ENCODE peak calls at places on chromosomes 3 and 15, in eight cellular contexts. H is heart left ventricle; Y is activated T-helper 1 cell treated with anti-CD3 and anti-CD28 coated beads, Interleukin-12 subunit alpha, Interleukin-12 subunit beta, Interleukin-2, Interleukin-4 antibody, amounts not matched to agents 30 ng/mL and 10 ng/mL and 1 ng/mL, durations not matched to agents 14 hours and 24 hours and 36 hours; U is neuronal stem cell; G is stimulated activated CD4-positive, alpha-beta T cell treated with anti-CD3 and anti-CD28 coated beads, Interleukin-15, amount 100 ng/mL, for 1 hour; P is SK-N-MC; I is MV-4-11; Q is amniotic stem cell. V is an unnamed sample.

GRCh38 chr3:119602676-119603075 is 5.0 kb downstream of the PLA1A start:
- DNase-seq in U (no peak), Q (no peak), G (no peak), P (no peak), I (no peak), Y (no peak), H (no peak), V (no peak)

GRCh38 chr3:161161603-161162002 is 56.5 kb upstream of the B3GALNT1 start:
- DNase-seq in G (no peak), I (no peak), U (no peak), H (no peak), Y (no peak), Q (no peak), P (no peak), V (no peak)

GRCh38 chr3:110903771-110904532 is 167.7 kb upstream of the NECTIN3 start:
- DNase-seq in I (no peak), G (no peak), Q (no peak), U (no peak), H (no peak), Y (no peak), P (no peak), V (no peak)

GRCh38 chr3:166663194-166663593 is 716.9 kb downstream of the ZBBX start:
- DNase-seq in Q (no peak), U (no peak), G (no peak), Y (no peak), P (no peak), I (no peak), H (no peak), V (no peak)

GRCh38 chr15:82303956-82304640 is 41.5 kb downstream of the SAXO2 start:
- DNase-seq in U (no peak), H (no peak), I (no peak), Q (no peak), G (no peak), P (no peak), Y (no peak), V (no peak)

GRCh38 chr15:90495067-90495466 is 34.7 kb upstream of the CRTC3 start:
- DNase-seq in H (no peak), P (no peak), G (no peak), U (no peak), I (no peak), Y (no peak), Q (no peak), V (no peak)

GRCh38 chr15:99059010-99059981 is 45.6 kb upstream of the SYNM start:
- DNase-seq in Q (peak; percentile 76), Y (peak; percentile 48), U (peak; percentile 85), H (peak; percentile 86), G (peak; percentile 44), P (no peak), I (no peak), V (no peak)

GRCh38 chr3:170357920-170358854 is 672 bp downstream of the SKIL start:
- DNase-seq in Q (no peak), G (peak; percentile 64), Y (peak; percentile 63), U (peak; percentile 45), H (peak; percentile 87), I (peak; percentile 43), P (no peak), V (no peak)

GRCh38 chr15:50162988-50163718 is 18.8 kb upstream of the SLC27A2 start:
- DNase-seq in P (no peak), G (no peak), Y (no peak), U (no peak), Q (no peak), I (no peak), H (no peak), V (no peak)

GRCh38 chr3:8954938-8955763 is 8.1 kb downstream of the RAD18 start:
- DNase-seq in Y (no peak), U (no peak), P (no peak), I (peak; percentile 75), G (no peak), H (no peak), Q (peak; percentile 74), V (peak; percentile 56)

GRCh38 chr3:57206423-57206822 is 6.6 kb upstream of the HESX1 start:
- DNase-seq in U (no peak), Y (no peak), Q (no peak), P (no peak), G (no peak), H (no peak), I (no peak), V (no peak)

GRCh38 chr3:38138347-38139190 is at the start of gene MYD88:
- DNase-seq in Q (no peak), U (peak; percentile 53), H (peak; percentile 85), P (no peak), Y (peak; percentile 81), I (peak; percentile 59), G (peak; percentile 75), V (no peak)

GRCh38 chr15:43143203-43143941 is 10.0 kb downstream of the TMEM62 start:
- DNase-seq in G (no peak), Q (no peak), H (no peak), P (no peak), I (peak; percentile 34), U (no peak), Y (no peak), V (no peak)

GRCh38 chr3:66075281-66075680 is 36.6 kb upstream of the MAGI1 start:
- DNase-seq in I (no peak), Y (no peak), H (no peak), P (no peak), Q (no peak), U (no peak), G (no peak), V (no peak)

GRCh38 chr3:62805578-62805977 is 69.6 kb downstream of the CADPS start:
- DNase-seq in G (no peak), Y (no peak), U (peak; percentile 27), H (no peak), I (no peak), P (no peak), Q (no peak), V (no peak)

GRCh38 chr3:60000311-60001105 is 950.7 kb upstream of the CFAP20DC start:
- DNase-seq in Y (no peak), I (no peak), Q (no peak), H (no peak), P (no peak), U (no peak), G (no peak), V (no peak)

GRCh38 chr3:53551324-53551723 is 56.9 kb downstream of the CACNA1D start:
- DNase-seq in Q (no peak), I (no peak), U (no peak), Y (no peak), P (no peak), H (no peak), G (no peak), V (no peak)

GRCh38 chr3:128231596-128231995 is 78.3 kb downstream of the EEFSEC start:
- DNase-seq in Y (no peak), G (no peak), P (no peak), I (no peak), H (no peak), U (no peak), Q (no peak), V (no peak)

GRCh38 chr15:99131441-99132023 is 26.7 kb downstream of the SYNM start:
- DNase-seq in U (no peak), P (no peak), Y (no peak), G (no peak), Q (no peak), H (no peak), I (no peak), V (no peak)

GRCh38 chr3:83002869-83003445 is 1241.5 kb upstream of the GBE1 start:
- DNase-seq in H (no peak), Q (no peak), I (no peak), P (no peak), Y (no peak), U (no peak), G (no peak), V (no peak)

GRCh38 chr3:53845103-53845880 is 927 bp downstream of the CHDH start:
- DNase-seq in I (no peak), Q (peak; percentile 30), Y (no peak), H (peak; percentile 37), P (no peak), U (peak; percentile 41), G (no peak), V (no peak)

GRCh38 chr15:34436956-34437442 is 609 bp downstream of the GOLGA8A start:
- DNase-seq in I (peak; percentile 2), H (peak; percentile 28), G (peak; percentile 47), Q (no peak), P (no peak), U (peak; percentile 35), Y (peak; percentile 44), V (no peak)

GRCh38 chr3:147816770-147817169 is 407.6 kb downstream of the ZIC1 start:
- DNase-seq in P (peak; percentile 20), I (no peak), G (no peak), H (peak; percentile 58), Q (no peak), U (no peak), Y (no peak), V (no peak)

GRCh38 chr3:98027084-98027445 is 8.1 kb downstream of the GABRR3 start:
- DNase-seq in H (no peak), U (no peak), Q (no peak), P (no peak), Y (no peak), I (no peak), G (no peak), V (no peak)